ENCODE peak calls at places on chromosomes 3 and 15, in nine cellular contexts. Z, G, A, Y, C, W, N, Q and P are unnamed samples.

GRCh38 chr3:50639055-50639494 is 22.1 kb downstream of the MAPKAPK3 start:
- DNase-seq in G (no peak), W (peak; percentile 76), Y (no peak), A (no peak), Z (peak; percentile 35), C (no peak), N (no peak), Q (no peak), P (peak; percentile 63)

GRCh38 chr3:141253811-141254210 is 22.2 kb downstream of the PXYLP1 start:
- DNase-seq in C (no peak), Z (no peak), G (no peak), Q (no peak), N (no peak), A (no peak), W (no peak), Y (no peak), P (no peak)

GRCh38 chr3:95289295-95289694 is 1226.4 kb downstream of the NSUN3 start:
- DNase-seq in C (no peak), Q (no peak), G (no peak), W (peak; percentile 34), Z (peak; percentile 25), N (no peak), Y (peak; percentile 8), A (no peak), P (no peak)

GRCh38 chr15:63752075-63752684 is 81.6 kb downstream of the HERC1 start:
- DNase-seq in Y (peak; percentile 76), Q (no peak), C (no peak), A (peak; percentile 37), W (peak; percentile 65), N (peak; percentile 72), Z (peak; percentile 70), G (no peak), P (no peak)

GRCh38 chr3:134331811-134332199 is 42.4 kb downstream of the AMOTL2 start:
- DNase-seq in A (no peak), C (no peak), Q (no peak), W (no peak), G (no peak), N (no peak), Y (peak; percentile 54), Z (no peak), P (no peak)

GRCh38 chr15:85533949-85534543 is 153.6 kb downstream of the AKAP13 start:
- DNase-seq in N (no peak), G (no peak), C (no peak), Q (no peak), W (no peak), Z (no peak), Y (no peak), A (no peak), P (no peak)

GRCh38 chr3:45760878-45761711 is 35.2 kb downstream of the SLC6A20 start:
- DNase-seq in Y (peak; percentile 64), A (peak; percentile 43), G (no peak), Q (no peak), Z (peak; percentile 77), C (peak; percentile 82), N (peak; percentile 76), W (peak; percentile 76), P (no peak)

GRCh38 chr3:121916189-121916588 is 22.0 kb downstream of the SLC15A2 start:
- DNase-seq in A (no peak), C (no peak), N (no peak), Z (no peak), W (no peak), Y (no peak), Q (no peak), G (no peak), P (no peak)

GRCh38 chr3:131543714-131544113 is 40.9 kb upstream of the MRPL3 start:
- DNase-seq in A (peak; percentile 34), W (peak; percentile 84), C (peak; percentile 84), N (no peak), Z (peak; percentile 91), Q (peak; percentile 23), Y (peak; percentile 73), G (peak; percentile 36), P (peak; percentile 65)

GRCh38 chr3:161038725-161039124 is 66.4 kb downstream of the B3GALNT1 start:
- DNase-seq in W (no peak), Y (no peak), C (no peak), N (no peak), G (no peak), Q (no peak), Z (peak; percentile 16), A (no peak), P (no peak)

GRCh38 chr15:98216166-98216565 is 255.7 kb downstream of the ARRDC4 start:
- DNase-seq in A (no peak), Q (no peak), N (no peak), C (no peak), Z (no peak), G (no peak), Y (no peak), W (no peak), P (no peak)

GRCh38 chr15:74835312-74835823 is 7.6 kb downstream of the ULK3 start:
- DNase-seq in Q (no peak), Z (peak; percentile 57), Y (peak; percentile 80), C (no peak), A (peak; percentile 57), N (peak; percentile 75), G (peak; percentile 48), W (peak; percentile 36), P (peak; percentile 80)

GRCh38 chr15:84604804-84605203 is 4.0 kb downstream of the ZSCAN2 start:
- DNase-seq in W (peak; percentile 5), G (no peak), Q (no peak), A (no peak), N (no peak), Z (no peak), Y (no peak), C (no peak), P (no peak)

GRCh38 chr3:51982838-51983577 is at the start of gene ACY1:
- DNase-seq in Z (peak; percentile 94), Y (peak; percentile 84), Q (peak; percentile 85), A (peak; percentile 90), W (peak; percentile 81), G (peak; percentile 90), N (peak; percentile 96), C (peak; percentile 93), P (peak; percentile 92)
- H3K27ac ChIP-seq in Z (peak within 1 kb of the TSS; percentile 86), Y (peak within 1 kb of the TSS; percentile 97), Q (peak within 1 kb of the TSS; percentile 96), A (peak within 1 kb of the TSS; percentile 97), W (peak within 1 kb of the TSS; percentile 90), G (peak within 1 kb of the TSS; percentile 96), N (peak within 1 kb of the TSS; percentile 59), C (peak within 1 kb of the TSS; percentile 96), P (peak within 1 kb of the TSS; percentile 96)

DNA sequence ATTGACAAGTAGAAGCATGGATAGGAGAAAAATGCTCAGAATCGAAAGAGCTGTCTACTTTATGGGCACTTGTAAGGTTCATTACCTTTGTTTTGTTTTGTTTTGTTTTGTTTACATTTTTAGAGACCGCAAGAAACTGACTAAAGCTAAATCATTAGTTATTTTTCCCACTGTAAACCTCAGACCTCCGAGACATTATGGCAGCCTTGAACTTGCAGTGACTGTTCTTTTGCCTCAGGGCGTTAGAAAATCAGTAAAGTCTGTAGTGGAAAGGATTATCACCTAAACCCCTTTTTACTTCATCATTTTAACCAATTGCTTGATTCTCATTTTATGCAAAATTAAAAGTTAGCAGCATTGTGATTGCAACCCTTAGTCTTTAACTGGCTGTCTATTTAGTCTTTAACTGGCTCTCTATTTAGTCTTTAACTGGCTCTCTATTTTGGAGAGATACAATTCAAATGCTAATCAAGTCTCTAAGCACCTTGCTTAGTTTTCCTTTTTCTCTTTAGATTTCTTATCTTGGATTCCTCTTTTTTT is 383.3 kb upstream of the ROBO2 start:
- DNase-seq in C (no peak), A (no peak), W (no peak), Z (no peak), Y (no peak), Q (no peak), G (no peak), N (no peak), P (no peak)
- H3K4me3 ChIP-seq in C (no peak overlapping the region), A (no peak overlapping the region), W (no peak overlapping the region), Z (no peak overlapping the region), Y (no peak overlapping the region), Q (no peak overlapping the region), G (no peak overlapping the region), N (no peak overlapping the region), P (no peak overlapping the region)

GRCh38 chr3:123119388-123119787 is 52.6 kb downstream of the PDIA5 start:
- DNase-seq in Z (no peak), G (no peak), A (no peak), Q (no peak), Y (no peak), C (no peak), N (no peak), W (no peak), P (no peak)
- TF ChIP-seq CTCF in Z (no peak), G (no peak), A (no peak), Q (no peak), Y (no peak), C (no peak), N (no peak), W (no peak), P (no peak)

DNA sequence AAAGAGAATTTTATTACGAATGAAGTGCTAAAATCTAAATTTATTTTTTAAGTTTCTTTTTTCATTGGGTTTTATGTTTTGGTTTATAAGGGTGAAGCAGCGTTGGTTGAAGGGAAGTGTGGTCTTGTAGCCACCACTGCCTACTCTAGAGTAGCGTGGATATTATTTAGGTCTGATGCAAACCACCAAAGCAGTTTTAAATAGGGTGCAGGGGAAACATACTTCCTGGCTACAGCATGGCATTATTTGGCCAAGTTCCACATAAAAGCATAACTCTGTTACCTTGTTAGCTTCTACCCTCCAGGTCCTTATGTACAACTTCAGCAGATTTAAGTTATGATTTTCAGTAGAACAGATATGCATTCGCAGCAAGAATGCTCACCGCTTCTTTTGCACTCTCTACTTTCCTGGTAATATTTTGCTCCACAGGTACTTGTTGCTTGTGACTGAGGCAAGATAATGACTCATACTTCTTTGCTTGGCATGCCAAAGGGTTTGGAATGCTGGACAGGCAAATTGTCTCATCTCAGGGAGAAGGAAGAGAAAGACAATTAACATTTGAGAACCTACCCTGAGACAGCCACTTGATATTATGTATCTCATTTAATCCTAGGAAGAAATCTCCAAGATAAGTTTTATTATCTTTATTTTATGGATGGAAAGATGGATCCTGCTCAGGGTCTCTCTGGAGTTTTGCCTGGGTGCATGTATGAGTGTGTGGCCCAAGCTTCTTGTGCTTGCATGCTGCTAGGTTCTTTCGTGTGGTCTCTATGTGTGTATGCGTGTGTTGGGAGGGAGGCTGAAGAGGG is 5.4 kb downstream of the TGFBR2 start:
- DNase-seq in W (peak; percentile 60), Z (peak; percentile 52), A (no peak), C (no peak), G (no peak), N (no peak), Y (peak; percentile 73), Q (no peak), P (no peak)
- H3K27ac ChIP-seq in W (no peak overlapping the region), Z (no peak overlapping the region), A (peak overlapping the region; percentile 52), C (peak overlapping the region; percentile 99), G (peak overlapping the region; percentile 100), N (no peak overlapping the region), Y (peak overlapping the region; percentile 82), Q (peak overlapping the region; percentile 38), P (peak overlapping the region; percentile 25)

DNA sequence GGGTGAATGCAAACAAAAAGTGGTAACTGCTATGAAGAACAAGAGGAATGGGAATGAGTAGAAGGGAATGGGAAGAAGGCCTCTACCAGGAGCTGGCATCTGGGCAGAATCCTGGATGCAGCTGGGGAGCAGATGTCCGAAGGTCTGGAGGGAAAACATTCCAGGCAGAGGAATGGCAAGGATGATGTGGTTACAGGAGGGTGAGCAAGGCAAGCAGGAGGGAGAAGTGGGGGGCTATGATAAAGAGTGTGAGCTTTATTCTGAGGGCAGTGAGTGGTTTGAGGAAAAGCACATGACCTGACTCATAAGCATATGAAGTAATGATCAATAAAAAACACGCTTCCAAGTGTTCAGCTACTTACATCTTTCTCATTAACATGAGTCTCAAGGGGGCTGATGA is 17.1 kb downstream of the SKIC8 start:
- DNase-seq in A (no peak), C (no peak), G (no peak), Y (no peak), Z (no peak), Q (no peak), W (peak; percentile 80), N (no peak), P (no peak)
- H3K4me3 ChIP-seq in A (no peak overlapping the region), C (no peak overlapping the region), G (no peak overlapping the region), Y (no peak overlapping the region), Z (no peak overlapping the region), Q (no peak overlapping the region), W (no peak overlapping the region), N (no peak overlapping the region), P (no peak overlapping the region)